ENCODE peak calls at places on chromosomes 5 and 9, in ten cellular contexts. I is GM19239; G is stimulated activated CD4-positive, alpha-beta T cell treated with anti-CD3 and anti-CD28 coated beads, Interleukin-15, amount 100 ng/mL, for 1 hour; D is H4; S is A549; O is NCI-H1105 treated with DMSO at 0.1 percent for 48 hours; X is fibroblast of pulmonary artery; Q is HTR-8/SVneo; H is GM04504; A is hypothalamus. J is an unnamed sample.

GRCh38 chr5:139267481-139267880 is 26.1 kb upstream of the MATR3 start:
- DNase-seq in G (no peak), Q (no peak), I (no peak), H (no peak), A (no peak), X (no peak), S (no peak), D (no peak), O (no peak), J (no peak)

GRCh38 chr5:158302029-158302428 is 443.1 kb upstream of the CLINT1 start:
- DNase-seq in H (no peak), I (no peak), Q (no peak), G (no peak), A (no peak), D (no peak), X (no peak), S (no peak), O (no peak), J (no peak)

GRCh38 chr9:106862946-106863740 is at the start of gene ZNF462:
- DNase-seq in G (no peak), I (no peak), A (no peak), O (peak), D (peak), H (peak), X (peak), Q (peak), S (peak), J (peak)

GRCh38 chr5:17882760-17883488 is 248.7 kb downstream of the TAF11L14 start:
- DNase-seq in D (peak), G (no peak), H (no peak), X (no peak), I (no peak), O (no peak), A (no peak), S (peak), Q (no peak), J (no peak)

GRCh38 chr9:121601234-121601633 is 50.2 kb upstream of the DAB2IP start:
- DNase-seq in A (no peak), O (no peak), Q (no peak), I (no peak), X (peak), H (no peak), D (no peak), G (no peak), S (no peak), J (no peak)

GRCh38 chr9:89438194-89438593 is 59.7 kb downstream of the SEMA4D start:
- DNase-seq in A (no peak), X (no peak), S (no peak), D (no peak), H (no peak), I (no peak), Q (no peak), G (no peak), O (no peak), J (no peak)

GRCh38 chr9:108815156-108815555 is 40.6 kb downstream of the ACTL7B start:
- DNase-seq in H (no peak), X (no peak), D (no peak), O (no peak), S (no peak), Q (no peak), G (no peak), A (no peak), I (no peak), J (no peak)

GRCh38 chr9:14313951-14314423 is at the start of gene NFIB:
- DNase-seq in S (peak), G (no peak), D (peak), O (no peak), H (no peak), I (peak), X (peak), A (no peak), Q (peak), J (no peak)

GRCh38 chr5:168602517-168602916 is 23.3 kb upstream of the PANK3 start:
- DNase-seq in O (no peak), D (no peak), G (no peak), Q (no peak), S (no peak), X (no peak), I (no peak), A (no peak), H (no peak), J (no peak)

GRCh38 chr5:36398137-36398536 is 96.4 kb upstream of the RANBP3L start:
- DNase-seq in X (peak), Q (peak), H (no peak), S (peak), D (peak), G (no peak), A (no peak), O (peak), I (no peak), J (no peak)

GRCh38 chr5:65184780-65185179 is 296.9 kb downstream of the ADAMTS6 start:
- DNase-seq in G (no peak), O (no peak), H (no peak), Q (no peak), D (no peak), S (no peak), X (no peak), A (no peak), I (no peak), J (no peak)

GRCh38 chr9:130143974-130144373 is 28.2 kb upstream of the NCS1 start:
- DNase-seq in G (no peak), H (peak), A (no peak), X (peak), I (no peak), Q (no peak), O (no peak), S (no peak), D (peak), J (no peak)

GRCh38 chr5:128537306-128537998 is 593 bp downstream of the FBN2 start:
- DNase-seq in X (peak), Q (no peak), A (no peak), S (peak), I (no peak), H (no peak), G (no peak), D (no peak), O (no peak), J (no peak)

GRCh38 chr9:77435688-77436087 is 212.4 kb downstream of the GNA14 start:
- DNase-seq in X (peak), Q (no peak), G (no peak), I (no peak), A (no peak), H (no peak), S (no peak), D (no peak), O (no peak), J (no peak)

GRCh38 chr9:107982735-107983134 is 493.2 kb upstream of the KLF4 start:
- DNase-seq in I (no peak), H (no peak), X (no peak), O (no peak), D (no peak), G (no peak), A (no peak), S (no peak), Q (no peak), J (no peak)

GRCh38 chr5:180791611-180792213 is 10.9 kb downstream of the MGAT1 start:
- DNase-seq in S (no peak), A (no peak), D (no peak), X (no peak), G (no peak), Q (no peak), H (no peak), O (no peak), I (no peak), J (no peak)

GRCh38 chr5:106314221-106314824 is 1356.4 kb downstream of the EFNA5 start:
- DNase-seq in H (no peak), S (no peak), Q (no peak), D (no peak), A (no peak), I (no peak), G (no peak), O (no peak), X (peak), J (no peak)

GRCh38 chr9:137545123-137545522 is 5.1 kb downstream of the PNPLA7 start:
- DNase-seq in O (no peak), X (peak), I (no peak), A (no peak), D (no peak), G (no peak), S (no peak), H (no peak), Q (no peak), J (no peak)

GRCh38 chr9:102974530-102974929 is 20.6 kb upstream of the CYLC2 start:
- DNase-seq in O (no peak), A (no peak), I (no peak), X (no peak), H (no peak), S (peak), Q (no peak), G (no peak), D (no peak), J (no peak)

GRCh38 chr5:151825445-151825844 is 53.7 kb downstream of the G3BP1 start:
- DNase-seq in A (peak), G (no peak), S (peak), H (no peak), O (peak), Q (peak), I (peak), D (peak), X (peak), J (peak)

GRCh38 chr9:130480673-130481072 is 35.9 kb downstream of the ASS1 start:
- DNase-seq in X (no peak), O (no peak), D (no peak), G (no peak), I (no peak), Q (no peak), S (peak), A (no peak), H (no peak), J (no peak)

GRCh38 chr5:154466671-154467070 is 11.4 kb downstream of the HAND1 start:
- DNase-seq in Q (no peak), D (no peak), H (no peak), O (no peak), A (no peak), I (no peak), G (no peak), S (no peak), X (no peak), J (no peak)

GRCh38 chr5:149732500-149733128 is 2.5 kb downstream of the PPARGC1B start:
- DNase-seq in G (no peak), O (no peak), H (no peak), I (no peak), D (no peak), Q (no peak), A (no peak), X (no peak), S (no peak), J (no peak)

GRCh38 chr5:124963236-124963929 is 216.9 kb upstream of the ZNF608 start:
- DNase-seq in I (no peak), D (peak), H (peak), O (no peak), S (peak), A (no peak), G (no peak), Q (peak), X (peak), J (no peak)

GRCh38 chr5:102418531-102418930 is 80.3 kb downstream of the SLCO6A1 start:
- DNase-seq in I (no peak), O (no peak), S (no peak), X (no peak), A (no peak), D (no peak), H (no peak), Q (no peak), G (no peak), J (no peak)

J was measured in DND-41.